ENCODE peak calls at places on chromosome 17, in six cellular contexts. H, L, U, W, C and E are unnamed samples.

GRCh38 chr17:32449963-32450362 is 5.7 kb downstream of the PSMD11 start:
- DNase-seq in U (no peak), H (no peak), W (no peak), L (no peak), C (no peak), E (no peak)

GRCh38 chr17:178292-179065 is 3.0 kb downstream of the DOC2B start:
- DNase-seq in H (no peak), C (no peak), W (no peak), L (no peak), U (no peak), E (peak)

GRCh38 chr17:59771093-59771492 is 63.6 kb downstream of the VMP1 start:
- DNase-seq in W (no peak), U (no peak), L (no peak), C (no peak), H (no peak), E (no peak)

GRCh38 chr17:31492880-31493655 is 101.6 kb downstream of the RAB11FIP4 start:
- DNase-seq in L (no peak), C (no peak), H (no peak), W (peak), U (peak), E (peak)

GRCh38 chr17:49992933-49993422 is 2.0 kb downstream of the DLX3 start:
- DNase-seq in L (no peak), U (no peak), C (no peak), H (no peak), W (no peak), E (no peak)

GRCh38 chr17:49964539-49965521 is 4.2 kb upstream of the DLX4 start:
- DNase-seq in C (no peak), W (no peak), U (no peak), L (peak), H (no peak), E (no peak)

GRCh38 chr17:15453246-15453645 is 14.2 kb downstream of the CDRT4 start:
- DNase-seq in L (no peak), U (no peak), H (no peak), C (no peak), W (no peak), E (no peak)

GRCh38 chr17:1347681-1348318 is 52.2 kb downstream of the YWHAE start:
- DNase-seq in W (peak), H (no peak), L (no peak), C (peak), U (no peak), E (peak)

DNA sequence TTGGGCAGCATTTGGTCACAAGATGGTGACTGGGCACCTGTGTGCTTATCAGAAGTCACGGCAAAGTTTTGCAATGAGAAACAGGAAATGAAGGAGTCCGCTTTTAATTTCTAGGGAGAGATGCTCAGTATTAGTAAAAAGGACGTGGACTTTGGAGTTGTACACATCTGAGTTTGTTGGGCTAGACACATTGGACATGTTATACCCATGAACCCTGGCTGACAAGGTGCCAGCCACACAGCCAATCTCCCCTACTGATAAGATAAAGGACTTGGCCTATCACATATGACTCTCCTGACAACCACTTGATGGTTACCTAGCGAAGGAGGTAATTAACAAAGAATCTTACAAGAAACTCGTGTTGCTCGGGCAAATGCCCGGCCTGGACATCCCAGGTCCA is 47.3 kb upstream of the LYRM9 start:
- DNase-seq in H (no peak), L (no peak), U (no peak), W (no peak), C (no peak), E (no peak)
- H3K4me3 ChIP-seq in H (no peak), L (no peak), U (no peak), W (no peak), C (no peak), E (no peak)

GRCh38 chr17:80991645-80992076 is at the start of gene CHMP6:
- DNase-seq in L (peak), H (peak), C (no peak), U (peak), W (peak), E (peak)
- H3K4me3 ChIP-seq in L (peak), H (peak), C (peak), U (peak), W (peak), E (peak)

GRCh38 chr17:58335061-58335731 is 6.6 kb upstream of the TSPOAP1 start:
- DNase-seq in L (no peak), H (no peak), C (no peak), W (peak), U (no peak), E (no peak)
- H3K4me3 ChIP-seq in L (no peak), H (no peak), C (no peak), W (peak), U (peak), E (no peak)

DNA sequence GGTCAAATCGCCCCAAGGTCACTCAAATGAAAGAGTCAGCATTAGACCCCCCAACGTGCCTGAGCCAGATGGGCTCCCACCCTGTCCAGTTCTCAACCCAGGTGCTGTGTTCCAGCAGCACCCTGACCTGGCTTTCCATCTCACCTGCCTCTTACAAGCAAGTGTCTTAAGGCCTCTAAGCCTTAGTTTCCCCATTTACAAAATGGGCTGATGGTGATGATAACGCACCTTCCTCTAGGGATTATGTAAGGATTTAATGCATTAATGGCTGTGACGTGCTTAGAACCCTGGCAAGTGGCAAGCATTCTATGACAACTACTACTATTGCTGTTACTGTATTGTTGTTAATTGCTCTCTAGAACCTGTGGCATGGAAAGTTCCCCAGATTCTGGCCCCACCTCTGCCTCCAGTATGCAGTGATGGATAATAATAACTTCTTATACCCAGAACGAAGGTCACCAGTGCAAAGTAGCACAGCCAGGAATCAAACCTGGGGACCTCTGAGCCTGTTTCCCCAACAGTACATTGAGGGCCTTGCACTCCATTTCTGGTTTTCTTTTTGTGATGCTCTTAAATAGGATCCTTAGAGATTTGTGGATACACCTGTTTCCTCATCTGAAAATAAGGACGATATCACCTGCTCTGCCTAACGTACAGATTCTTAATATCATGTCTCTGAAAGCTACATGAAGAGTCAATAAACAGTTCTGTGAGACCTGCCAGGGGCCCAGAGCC is 3.3 kb upstream of the SLC25A39 start:
- DNase-seq in H (no peak), L (no peak), U (no peak), W (no peak), C (no peak), E (no peak)
- H3K4me3 ChIP-seq in H (no peak), L (no peak), U (no peak), W (no peak), C (no peak), E (no peak)

GRCh38 chr17:39635614-39636176 is 1.2 kb upstream of the STARD3 start:
- DNase-seq in H (no peak), U (no peak), W (no peak), C (no peak), L (no peak), E (no peak)

GRCh38 chr17:39632153-39632941 is 4.6 kb upstream of the STARD3 start:
- DNase-seq in C (no peak), L (no peak), W (no peak), H (no peak), U (no peak), E (no peak)

GRCh38 chr17:39631403-39631802 is 4.7 kb downstream of the PPP1R1B start:
- DNase-seq in W (peak), H (no peak), L (peak), C (no peak), U (no peak), E (no peak)

GRCh38 chr17:39634384-39634871 is 2.5 kb upstream of the STARD3 start:
- DNase-seq in U (no peak), W (no peak), C (no peak), L (peak), H (no peak), E (no peak)

GRCh38 chr17:39633570-39634183 is 3.3 kb upstream of the STARD3 start:
- DNase-seq in H (no peak), C (no peak), L (no peak), W (no peak), U (no peak), E (no peak)
- H3K4me3 ChIP-seq in H (no peak), C (no peak), L (no peak), W (no peak), U (no peak), E (no peak)

GRCh38 chr17:82587234-82588086 is 60.8 kb downstream of the WDR45B start:
- DNase-seq in L (no peak), H (no peak), W (peak), U (no peak), C (no peak), E (no peak)
- H3K4me3 ChIP-seq in L (no peak), H (no peak), W (no peak), U (no peak), C (no peak), E (no peak)

DNA sequence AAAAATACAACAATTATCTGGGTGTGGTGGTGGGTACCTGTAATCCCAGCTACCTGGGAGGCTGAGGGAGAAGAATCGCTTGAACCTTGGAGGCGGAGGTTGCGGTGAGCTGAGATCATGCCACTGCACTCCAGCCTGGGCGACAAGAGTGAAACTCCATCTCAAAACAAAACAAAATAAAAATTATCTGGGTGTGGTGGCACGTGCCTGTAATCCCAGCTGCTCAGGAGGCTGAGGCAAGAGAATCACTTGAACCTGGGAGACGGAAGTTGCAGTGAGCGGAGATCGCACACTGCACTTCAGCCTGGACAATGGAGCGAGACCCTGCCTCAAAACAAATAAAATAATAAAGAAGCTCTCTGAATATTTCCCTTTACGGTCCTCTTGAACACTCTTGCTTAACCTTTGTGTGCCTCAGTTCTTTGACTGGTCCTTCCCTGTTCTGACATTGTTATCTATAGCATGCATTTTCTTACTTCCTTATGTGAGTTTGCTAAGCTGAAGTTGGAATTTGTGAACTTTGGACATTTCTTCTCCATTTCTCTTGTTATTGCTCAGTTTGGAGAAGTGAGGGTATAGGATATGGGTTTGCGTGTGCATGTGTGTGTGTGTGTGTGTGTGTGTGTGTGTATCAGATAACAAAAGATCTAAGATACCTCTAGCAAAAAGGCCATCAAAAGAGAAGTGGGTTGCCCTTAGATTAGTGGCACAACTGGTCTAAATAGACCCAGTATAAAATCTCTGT is 29.7 kb upstream of the WSB1 start:
- DNase-seq in C (no peak), L (no peak), H (no peak), W (no peak), U (no peak), E (no peak)
- H3K4me3 ChIP-seq in C (no peak), L (no peak), H (no peak), W (no peak), U (no peak), E (no peak)